ENCODE peak calls at places on chromosomes 2 and 18, in seven cellular contexts. L is C1 segment of cervical spinal cord; J is GM13976; Q is stimulated activated CD8-positive, alpha-beta memory T cell treated with anti-CD3 and anti-CD28 coated beads, Interleukin-15, amount 100 ng/mL, for 1 hour; Y is dermis blood vessel endothelial cell; O is NCI-H774; V is NCI-H1436 treated with DMSO at 0.1 percent for 48 hours. M is an unnamed sample.

GRCh38 chr2:18651842-18652774 is 62.7 kb upstream of the NT5C1B start:
- DNase-seq in O (no peak), J (no peak), L (no peak), Q (no peak), Y (no peak), V (no peak), M (no peak)

GRCh38 chr2:64424421-64424987 is 29.5 kb upstream of the LGALSL start:
- DNase-seq in O (no peak), V (no peak), Y (no peak), L (no peak), Q (no peak), J (no peak), M (no peak)

GRCh38 chr2:95278051-95278471 is 3.8 kb downstream of the PROM2 start:
- DNase-seq in Y (no peak), L (no peak), J (no peak), V (no peak), O (no peak), Q (no peak), M (no peak)

GRCh38 chr2:189287982-189288494 is 108.5 kb upstream of the COL5A2 start:
- DNase-seq in Y (peak), J (peak), Q (no peak), V (no peak), O (peak), L (no peak), M (no peak)

GRCh38 chr2:239002960-239003932 is 155.4 kb downstream of the TWIST2 start:
- DNase-seq in Q (no peak), L (no peak), V (no peak), Y (no peak), O (no peak), J (no peak), M (no peak)

GRCh38 chr2:31430439-31431165 is 16.1 kb upstream of the XDH start:
- DNase-seq in L (no peak), V (no peak), Q (no peak), Y (no peak), O (no peak), J (no peak), M (no peak)

GRCh38 chr2:28321426-28321825 is 71.2 kb upstream of the FOSL2 start:
- DNase-seq in V (no peak), J (no peak), L (no peak), Y (no peak), O (no peak), Q (no peak), M (no peak)

GRCh38 chr2:134738150-134738865 is 19.5 kb upstream of the TMEM163 start:
- DNase-seq in L (no peak), O (no peak), J (no peak), Y (peak), V (no peak), Q (no peak), M (no peak)

GRCh38 chr18:12777543-12777942 is 74.7 kb downstream of the PSMG2 start:
- DNase-seq in Y (no peak), Q (no peak), L (no peak), O (no peak), J (no peak), V (no peak), M (no peak)

GRCh38 chr18:53909668-53910067 is 314.8 kb downstream of the MBD2 start:
- DNase-seq in Q (no peak), J (peak), V (no peak), Y (peak), L (no peak), O (no peak), M (no peak)

GRCh38 chr2:167240671-167241070 is 352.4 kb downstream of the XIRP2 start:
- DNase-seq in V (no peak), J (no peak), O (no peak), Y (no peak), Q (no peak), L (no peak), M (no peak)

GRCh38 chr2:151526572-151527090 is 116.9 kb downstream of the RIF1 start:
- DNase-seq in J (no peak), L (no peak), Q (no peak), O (no peak), V (no peak), Y (no peak), M (no peak)

GRCh38 chr2:232979871-232980461 is 33.1 kb downstream of the NGEF start:
- DNase-seq in V (no peak), Q (no peak), J (no peak), Y (peak), O (peak), L (no peak), M (no peak)

GRCh38 chr18:61797691-61798590 is 94.9 kb downstream of the RNF152 start:
- DNase-seq in Y (no peak), V (peak), L (no peak), J (no peak), O (peak), Q (no peak), M (no peak)

GRCh38 chr2:60106836-60107529 is 446.5 kb downstream of the BCL11A start:
- DNase-seq in O (no peak), Y (no peak), J (no peak), V (no peak), Q (no peak), L (no peak), M (no peak)

GRCh38 chr2:72911256-72911655 is 6.1 kb upstream of the EMX1 start:
- DNase-seq in Q (no peak), O (no peak), J (no peak), L (no peak), V (no peak), Y (no peak), M (no peak)

GRCh38 chr2:105469781-105470180 is 70.9 kb upstream of the FHL2 start:
- DNase-seq in Y (no peak), V (no peak), J (no peak), Q (no peak), L (no peak), O (no peak), M (no peak)

GRCh38 chr18:23330423-23330822 is 122.7 kb upstream of the RIOK3 start:
- DNase-seq in V (no peak), O (peak), L (no peak), Q (no peak), Y (no peak), J (peak), M (no peak)

GRCh38 chr2:41151746-41152145 is 699.9 kb upstream of the SLC8A1 start:
- DNase-seq in O (no peak), Q (no peak), J (no peak), V (no peak), Y (no peak), L (no peak), M (no peak)

GRCh38 chr2:240216197-240216596 is 75.7 kb upstream of the OTOS start:
- DNase-seq in Y (no peak), J (peak), V (no peak), Q (no peak), L (no peak), O (no peak), M (no peak)

GRCh38 chr2:165239826-165240618 is 808 bp downstream of the SCN2A start:
- DNase-seq in Q (no peak), Y (no peak), L (no peak), J (no peak), V (no peak), O (no peak), M (no peak)

GRCh38 chr2:7089284-7089683 is 172.1 kb downstream of the RNF144A start:
- DNase-seq in J (no peak), Q (no peak), L (no peak), Y (no peak), V (no peak), O (no peak), M (no peak)

GRCh38 chr2:179179719-179180118 is 84.9 kb downstream of the SESTD1 start:
- DNase-seq in Y (no peak), L (no peak), O (no peak), J (no peak), Q (no peak), V (no peak), M (no peak)

GRCh38 chr2:113128386-113128664 is 927 bp downstream of the IL1RN start:
- DNase-seq in J (no peak), Y (no peak), Q (no peak), O (no peak), V (no peak), L (no peak), M (no peak)

GRCh38 chr2:32068-32467 is 14.2 kb downstream of the FAM110C start:
- DNase-seq in L (no peak), Y (no peak), J (no peak), Q (no peak), O (no peak), V (no peak), M (no peak)

GRCh38 chr2:120863173-120863545 is 127.5 kb downstream of the GLI2 start:
- DNase-seq in L (no peak), Y (no peak), Q (no peak), O (no peak), J (no peak), V (no peak), M (no peak)

GRCh38 chr2:236128321-236128720 is 39.9 kb downstream of the GBX2 start:
- DNase-seq in V (no peak), Q (no peak), Y (no peak), J (no peak), L (no peak), O (no peak), M (no peak)

GRCh38 chr2:165593081-165593480 is 123.6 kb downstream of the CSRNP3 start:
- DNase-seq in V (no peak), J (no peak), O (no peak), L (no peak), Q (no peak), Y (no peak), M (no peak)

GRCh38 chr2:209523778-209524362 is 100.0 kb downstream of the MAP2 start:
- DNase-seq in J (no peak), L (no peak), Q (no peak), V (no peak), O (no peak), Y (peak), M (no peak)

GRCh38 chr2:106956879-106957278 is 70.9 kb upstream of the ST6GAL2 start:
- DNase-seq in V (no peak), J (no peak), Q (no peak), Y (no peak), O (no peak), L (no peak), M (no peak)

GRCh38 chr2:128643221-128644065 is 324.8 kb upstream of the HS6ST1 start:
- DNase-seq in O (no peak), J (no peak), Q (no peak), Y (no peak), L (no peak), V (no peak), M (no peak)

GRCh38 chr2:9326975-9327374 is 96.4 kb downstream of the ITGB1BP1 start:
- DNase-seq in J (no peak), O (no peak), V (no peak), Q (no peak), Y (peak), L (no peak), M (no peak)

GRCh38 chr2:201436141-201436540 is 15.1 kb downstream of the TRAK2 start:
- DNase-seq in Q (no peak), V (no peak), O (no peak), Y (no peak), L (no peak), J (no peak), M (no peak)

GRCh38 chr2:209911486-209911885 is 91.0 kb upstream of the RPE start:
- DNase-seq in Q (no peak), L (no peak), V (no peak), Y (no peak), O (no peak), J (no peak), M (no peak)

GRCh38 chr2:119283873-119284331 is 60.3 kb downstream of the STEAP3 start:
- DNase-seq in Q (no peak), Y (no peak), J (no peak), V (no peak), L (peak), O (no peak), M (no peak)

M was measured in caudate nucleus.